ENCODE peak calls at places on chromosome 15, in four cellular contexts. B, P, T and Y are unnamed samples.

GRCh38 chr15:42151736-42152135 is 4.7 kb downstream of the PLA2G4F start:
- DNase-seq in B (no peak), P (no peak), T (no peak), Y (no peak)

GRCh38 chr15:44028349-44028748 is 166.7 kb downstream of the FRMD5 start:
- DNase-seq in B (no peak), P (no peak), T (no peak), Y (no peak)

GRCh38 chr15:26013946-26014345 is 150.8 kb upstream of the ATP10A start:
- DNase-seq in B (no peak), P (peak; percentile 8), T (no peak), Y (no peak)

GRCh38 chr15:83323296-83323711 is 38.8 kb upstream of the BNC1 start:
- DNase-seq in B (no peak), P (no peak), T (no peak), Y (peak; percentile 4)

GRCh38 chr15:88003928-88004327 is 252.6 kb downstream of the NTRK3 start:
- DNase-seq in B (no peak), P (peak; percentile 57), T (no peak), Y (no peak)

GRCh38 chr15:63502137-63502801 is 2.1 kb upstream of the USP3 start:
- DNase-seq in B (no peak), P (no peak), T (no peak), Y (no peak)

GRCh38 chr15:89150286-89150685 is 62.0 kb downstream of the ABHD2 start:
- DNase-seq in B (no peak), P (peak; percentile 36), T (no peak), Y (no peak)

GRCh38 chr15:45714501-45715488 is 80.0 kb downstream of the SQOR start:
- DNase-seq in B (peak; percentile 74), P (peak; percentile 86), T (peak; percentile 35), Y (peak; percentile 56)

DNA sequence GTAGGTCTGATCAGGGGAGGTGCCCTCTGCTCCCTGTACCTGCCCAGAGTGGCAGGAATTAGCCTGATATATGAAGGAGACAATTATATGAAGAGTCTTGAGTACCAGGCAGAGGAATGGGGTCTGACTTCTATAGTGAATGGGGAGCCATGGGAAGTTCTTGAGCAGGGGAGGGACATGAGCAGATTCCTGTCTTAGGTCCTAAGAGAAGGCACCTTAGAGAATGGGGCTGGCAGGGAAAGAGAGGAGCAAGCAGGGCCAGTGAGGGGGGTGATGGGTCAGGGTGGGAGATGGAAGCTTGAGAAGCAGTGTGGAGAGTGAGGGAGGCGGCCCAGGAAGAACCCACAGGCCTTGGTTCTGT is 12.4 kb downstream of the CD276 start:
- DNase-seq in B (no peak), P (no peak), T (no peak), Y (no peak)
- H2AFZ ChIP-seq in B (peak overlapping the region; percentile 24), P (no peak overlapping the region), T (no peak overlapping the region), Y (no peak overlapping the region)

GRCh38 chr15:61057830-61058529 is 171.1 kb downstream of the RORA start:
- DNase-seq in B (no peak), P (no peak), T (no peak), Y (no peak)
- H2AFZ ChIP-seq in B (no peak overlapping the region), P (no peak overlapping the region), T (no peak overlapping the region), Y (no peak overlapping the region)

GRCh38 chr15:29613951-29614382 is 208.3 kb downstream of the TJP1 start:
- DNase-seq in B (no peak), P (peak; percentile 73), T (peak; percentile 33), Y (peak; percentile 34)
- H2AFZ ChIP-seq in B (no peak overlapping the region), P (peak overlapping the region; percentile 90), T (peak overlapping the region; percentile 79), Y (no peak overlapping the region)

GRCh38 chr15:40930430-40931299 is 1.5 kb downstream of the DLL4 start:
- DNase-seq in B (peak; percentile 54), P (peak; percentile 92), T (peak; percentile 70), Y (peak; percentile 86)

GRCh38 chr15:40933520-40933904 is 4.4 kb downstream of the DLL4 start:
- DNase-seq in B (no peak), P (no peak), T (no peak), Y (no peak)

GRCh38 chr15:40932625-40933519 is 3.7 kb downstream of the DLL4 start:
- DNase-seq in B (no peak), P (no peak), T (no peak), Y (no peak)

GRCh38 chr15:40931300-40932142 is 2.4 kb downstream of the DLL4 start:
- DNase-seq in B (no peak), P (no peak), T (no peak), Y (peak; percentile 37)

DNA sequence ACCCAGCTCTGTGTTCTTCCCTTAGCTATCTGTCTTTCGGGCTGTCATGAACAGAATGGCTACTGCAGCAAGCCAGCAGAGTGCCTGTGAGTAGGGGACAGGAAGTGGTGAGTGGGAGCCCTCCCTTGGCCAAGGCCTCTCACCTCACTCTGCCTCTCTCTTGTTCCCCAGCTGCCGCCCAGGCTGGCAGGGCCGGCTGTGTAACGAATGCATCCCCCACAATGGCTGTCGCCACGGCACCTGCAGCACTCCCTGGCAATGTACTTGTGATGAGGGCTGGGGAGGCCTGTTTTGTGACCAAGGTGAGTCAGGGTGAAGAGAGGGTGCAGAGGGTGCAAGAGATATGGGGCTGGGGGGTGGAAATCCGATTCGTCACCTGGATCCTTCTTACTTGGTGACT is 3.0 kb downstream of the DLL4 start:
- DNase-seq in B (peak; percentile 22), P (no peak), T (no peak), Y (peak; percentile 22)
- H2AFZ ChIP-seq in B (no peak overlapping the region), P (no peak overlapping the region), T (no peak overlapping the region), Y (no peak overlapping the region)

DNA sequence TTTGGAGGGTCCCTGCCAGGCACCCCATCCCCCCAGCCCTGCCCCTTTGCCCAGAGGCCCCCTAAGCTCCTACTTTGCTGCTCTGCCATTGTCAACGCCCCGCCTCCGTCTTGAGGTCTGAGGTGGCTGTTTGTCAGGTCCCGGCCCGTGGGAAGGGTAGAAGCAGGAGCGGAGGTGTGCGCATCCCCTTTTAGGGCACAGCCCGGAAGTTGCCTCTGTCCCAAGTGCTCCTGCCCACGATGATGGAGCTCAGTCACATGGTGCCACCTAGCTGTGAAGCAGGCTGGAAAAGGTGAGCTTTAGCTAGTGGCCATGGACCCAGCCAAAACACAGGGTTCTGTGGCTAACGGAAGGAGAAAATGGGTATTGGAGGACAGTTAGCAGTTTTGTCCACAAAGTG is 28.5 kb upstream of the LCTL start:
- DNase-seq in B (peak; percentile 13), P (peak; percentile 34), T (no peak), Y (no peak)
- H2AFZ ChIP-seq in B (no peak overlapping the region), P (no peak overlapping the region), T (no peak overlapping the region), Y (no peak overlapping the region)

DNA sequence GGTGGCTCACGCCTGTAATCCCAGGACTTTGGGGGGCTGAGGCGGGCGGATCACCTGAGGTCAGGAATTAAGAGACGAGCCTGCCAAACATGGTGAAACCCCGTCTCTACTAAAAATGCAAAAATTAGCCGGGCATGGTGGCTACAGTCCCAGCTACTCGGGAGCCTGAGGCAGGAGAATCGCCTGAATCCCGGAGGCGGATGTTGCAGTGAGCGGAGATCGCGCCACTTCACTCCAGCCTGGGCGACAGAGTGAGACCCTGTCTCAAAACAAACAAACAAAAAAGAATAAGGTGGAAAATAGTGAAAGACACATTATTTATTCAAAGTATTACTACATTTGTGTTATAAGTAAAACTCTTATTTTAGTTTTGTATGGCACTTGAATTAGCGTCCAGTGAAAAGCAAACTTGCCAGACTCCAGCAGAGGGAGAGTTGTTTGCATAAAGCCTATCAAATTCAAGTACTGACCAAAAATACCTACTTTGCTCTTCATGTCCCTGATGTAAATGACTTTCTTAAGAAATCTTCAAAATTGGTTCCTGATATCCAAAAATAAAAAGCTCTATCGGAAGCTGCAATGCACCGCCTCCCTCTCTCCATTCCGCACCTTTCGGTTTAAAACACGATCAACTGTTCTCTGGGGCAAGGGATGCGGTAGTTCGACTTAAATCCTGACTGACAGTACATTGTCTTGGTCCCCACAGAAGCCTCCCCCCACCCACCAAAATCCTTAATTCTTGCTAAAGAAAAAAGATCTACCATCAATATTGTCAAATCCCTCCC is 1.2 kb downstream of the TRPM7 start:
- DNase-seq in B (peak; percentile 17), P (peak; percentile 20), T (no peak), Y (peak; percentile 15)
- H2AFZ ChIP-seq in B (no peak overlapping the region), P (peak overlapping the region; percentile 100), T (no peak overlapping the region), Y (no peak overlapping the region)

GRCh38 chr15:65067645-65068416 is at the start of gene RASL12:
- DNase-seq in B (no peak), P (peak; percentile 79), T (no peak), Y (peak; percentile 81)

GRCh38 chr15:65066001-65066634 is 1.7 kb downstream of the RASL12 start:
- DNase-seq in B (no peak), P (no peak), T (no peak), Y (no peak)

GRCh38 chr15:65066635-65067333 is 1.0 kb downstream of the RASL12 start:
- DNase-seq in B (no peak), P (peak; percentile 35), T (no peak), Y (no peak)

GRCh38 chr15:65068436-65068835 is 645 bp upstream of the RASL12 start:
- DNase-seq in B (no peak), P (no peak), T (no peak), Y (no peak)

GRCh38 chr15:65067334-65067644 is 502 bp downstream of the RASL12 start:
- DNase-seq in B (no peak), P (no peak), T (no peak), Y (no peak)
- H2AFZ ChIP-seq in B (no peak overlapping the region), P (peak overlapping the region; percentile 99), T (no peak overlapping the region), Y (no peak overlapping the region)